ENCODE peak calls at places on chromosome 14, in six cellular contexts. P is IMR-90, S is mesenchymal stem cell, T is neuronal stem cell, C is mesendoderm, Y is H1. Z is an unnamed sample.

GRCh38 chr14:95683793-95684192 is 2.4 kb upstream of the TCL1B start:
- DNase-seq in P (no peak), S (no peak), T (no peak), C (peak; percentile 82), Y (no peak), Z (no peak)

GRCh38 chr14:95157987-95158712 is 821 bp upstream of the DICER1 start:
- DNase-seq in P (no peak), S (no peak), T (no peak), C (peak; percentile 53), Y (no peak), Z (no peak)

GRCh38 chr14:94945615-94946014 is 175.7 kb upstream of the GSC start:
- DNase-seq in P (no peak), S (no peak), T (no peak), C (no peak), Y (no peak), Z (no peak)

GRCh38 chr14:71701990-71702389 is 230.2 kb upstream of the RGS6 start:
- DNase-seq in P (peak; percentile 89), S (peak; percentile 73), T (no peak), C (no peak), Y (no peak), Z (peak; percentile 89)

GRCh38 chr14:106187176-106187670 is 660.8 kb downstream of the TMEM121 start:
- DNase-seq in P (no peak), S (no peak), T (no peak), C (no peak), Y (no peak), Z (no peak)

GRCh38 chr14:93036652-93037341 is 78.9 kb downstream of the ITPK1 start:
- DNase-seq in P (no peak), S (no peak), T (peak; percentile 66), C (no peak), Y (no peak), Z (no peak)

GRCh38 chr14:67580336-67581230 is 19.5 kb downstream of the PIGH start:
- DNase-seq in P (no peak), S (no peak), T (no peak), C (no peak), Y (no peak), Z (no peak)

GRCh38 chr14:24234095-24235020 is 1.6 kb downstream of the GMPR2 start:
- DNase-seq in P (no peak), S (no peak), T (no peak), C (no peak), Y (no peak), Z (no peak)

GRCh38 chr14:104460920-104461651 is 118.5 kb upstream of the C14orf180 start:
- DNase-seq in P (no peak), S (no peak), T (peak; percentile 48), C (peak; percentile 24), Y (no peak), Z (no peak)
- H3K4me3 ChIP-seq in P (no peak overlapping the region), S (no peak overlapping the region), T (no peak overlapping the region), C (no peak overlapping the region), Y (no peak overlapping the region), Z (no peak overlapping the region)

GRCh38 chr14:22417914-22418313 is 171.1 kb downstream of the DAD1 start:
- DNase-seq in P (no peak), S (no peak), T (no peak), C (no peak), Y (no peak), Z (no peak)
- H2AK5ac ChIP-seq in P (no peak overlapping the region), S (no peak overlapping the region), T (no peak overlapping the region), C (no peak overlapping the region), Y (no peak overlapping the region), Z (no peak overlapping the region)

GRCh38 chr14:102547067-102547466 is 37.5 kb upstream of the ANKRD9 start:
- DNase-seq in P (no peak), S (no peak), T (no peak), C (no peak), Y (no peak), Z (no peak)

GRCh38 chr14:102541771-102542170 is 32.2 kb upstream of the ANKRD9 start:
- DNase-seq in P (no peak), S (no peak), T (no peak), C (peak; percentile 65), Y (no peak), Z (no peak)

GRCh38 chr14:102544745-102545460 is 35.3 kb upstream of the ANKRD9 start:
- DNase-seq in P (no peak), S (no peak), T (no peak), C (no peak), Y (no peak), Z (peak; percentile 22)

GRCh38 chr14:102545461-102546265 is 36.1 kb upstream of the ANKRD9 start:
- DNase-seq in P (peak; percentile 17), S (peak; percentile 33), T (no peak), C (peak; percentile 83), Y (no peak), Z (peak; percentile 44)

DNA sequence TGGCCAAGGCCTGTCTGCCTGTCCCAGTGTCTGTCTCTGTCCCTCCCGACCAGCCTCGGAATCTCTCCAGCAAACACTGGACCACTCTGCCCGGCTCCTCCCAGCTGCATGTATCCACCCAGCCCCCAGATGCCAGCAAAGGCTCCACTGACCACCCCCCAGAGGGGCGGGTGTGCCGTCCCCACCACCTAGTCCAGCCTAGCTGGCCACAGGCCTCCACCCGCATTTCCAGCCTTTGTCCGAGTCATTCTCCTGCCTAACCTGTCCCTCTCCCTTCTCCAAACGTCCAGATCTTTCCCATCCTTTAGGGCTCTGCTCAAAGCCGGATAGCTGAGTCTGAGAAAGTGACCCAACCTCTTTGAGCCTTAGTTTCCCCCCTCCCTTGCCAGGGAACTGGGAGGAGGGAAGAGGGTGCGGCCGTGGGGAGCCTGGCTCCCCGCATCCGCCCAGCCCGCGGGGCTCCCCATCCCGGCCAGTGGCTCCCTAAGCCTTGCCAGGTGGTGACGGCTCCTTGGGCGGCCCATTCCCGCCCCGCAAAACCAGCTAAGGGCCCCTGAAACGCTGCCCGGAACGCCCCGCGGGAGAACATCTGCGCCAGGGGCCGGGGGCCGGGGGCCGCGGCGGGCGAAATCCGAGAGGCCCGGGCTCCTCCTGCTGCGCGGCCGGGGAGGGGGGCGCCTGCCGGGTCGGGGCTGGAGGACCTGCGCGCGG is 34.6 kb upstream of the ANKRD9 start:
- DNase-seq in P (no peak), S (no peak), T (no peak), C (peak; percentile 48), Y (no peak), Z (peak; percentile 84)
- H3K4me3 ChIP-seq in P (no peak overlapping the region), S (no peak overlapping the region), T (no peak overlapping the region), C (no peak overlapping the region), Y (peak overlapping the region; percentile 18), Z (no peak overlapping the region)

DNA sequence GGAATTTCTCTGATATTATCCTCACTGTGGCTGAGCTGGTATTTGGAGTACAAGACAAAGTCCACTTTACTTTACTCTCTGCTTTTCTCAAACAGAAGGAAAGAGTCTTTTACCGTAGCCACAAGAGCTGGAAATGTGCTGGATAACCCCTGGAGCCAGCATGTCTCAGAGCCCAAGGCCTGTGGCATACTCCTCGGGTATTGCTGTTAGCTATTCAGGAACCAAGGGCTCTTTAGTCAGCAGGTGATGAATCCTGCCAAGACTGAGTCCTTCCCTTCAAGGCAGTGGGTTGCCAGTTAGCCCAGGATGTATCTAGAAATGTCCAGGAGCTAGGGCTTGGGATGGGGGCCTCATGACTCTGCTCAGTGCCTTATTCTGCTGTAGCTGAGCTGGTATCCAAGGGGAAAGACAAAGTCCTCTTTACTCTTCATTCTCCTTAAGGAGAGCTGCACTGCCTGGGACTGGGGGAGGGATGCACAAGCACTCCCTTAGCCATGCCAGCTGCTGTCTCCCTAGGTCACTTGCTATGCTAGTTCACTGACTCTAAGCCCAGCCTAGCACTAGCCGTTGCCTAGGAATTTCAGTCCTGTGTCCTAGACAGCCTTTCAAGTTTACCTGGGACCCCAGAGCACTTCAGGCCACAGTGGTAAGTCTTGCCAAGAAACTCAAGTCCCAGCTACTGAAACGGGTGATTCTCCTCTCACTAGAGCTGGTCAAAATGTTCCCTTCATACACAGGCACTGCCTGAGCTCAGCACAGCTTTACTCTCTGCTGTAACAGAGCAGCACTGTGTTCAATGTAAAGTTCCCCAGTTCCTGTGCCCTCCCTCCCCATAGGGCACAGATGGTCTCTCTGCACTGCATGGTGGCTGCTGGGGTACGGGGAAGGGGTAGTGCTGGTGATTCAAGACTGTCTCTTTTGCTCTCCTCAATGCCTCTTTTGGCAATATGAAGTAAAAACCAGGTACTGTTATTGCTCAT is 136.4 kb downstream of the SLC35F4 start:
- DNase-seq in P (no peak), S (no peak), T (no peak), C (no peak), Y (no peak), Z (no peak)
- H2AK5ac ChIP-seq in P (no peak overlapping the region), S (peak overlapping the region; percentile 64), T (no peak overlapping the region), C (no peak overlapping the region), Y (no peak overlapping the region), Z (no peak overlapping the region)

GRCh38 chr14:77709412-77709811 is 1.5 kb downstream of the SLIRP start:
- DNase-seq in P (no peak), S (no peak), T (no peak), C (no peak), Y (no peak), Z (no peak)
- H3K4me3 ChIP-seq in P (no peak overlapping the region), S (no peak overlapping the region), T (peak overlapping the region; percentile 97), C (peak overlapping the region; percentile 100), Y (peak overlapping the region; percentile 98), Z (no peak overlapping the region)

GRCh38 chr14:81313200-81313599 is 86.9 kb downstream of the STON2 start:
- DNase-seq in P (no peak), S (no peak), T (no peak), C (no peak), Y (no peak), Z (peak; percentile 10)

GRCh38 chr14:81312289-81312876 is 87.7 kb downstream of the STON2 start:
- DNase-seq in P (no peak), S (no peak), T (no peak), C (peak; percentile 75), Y (no peak), Z (peak; percentile 33)

GRCh38 chr14:81315344-81315743 is 84.8 kb downstream of the STON2 start:
- DNase-seq in P (no peak), S (no peak), T (peak; percentile 57), C (peak; percentile 97), Y (peak; percentile 31), Z (no peak)

GRCh38 chr14:81313775-81314429 is 86.2 kb downstream of the STON2 start:
- DNase-seq in P (no peak), S (no peak), T (no peak), C (no peak), Y (no peak), Z (no peak)

DNA sequence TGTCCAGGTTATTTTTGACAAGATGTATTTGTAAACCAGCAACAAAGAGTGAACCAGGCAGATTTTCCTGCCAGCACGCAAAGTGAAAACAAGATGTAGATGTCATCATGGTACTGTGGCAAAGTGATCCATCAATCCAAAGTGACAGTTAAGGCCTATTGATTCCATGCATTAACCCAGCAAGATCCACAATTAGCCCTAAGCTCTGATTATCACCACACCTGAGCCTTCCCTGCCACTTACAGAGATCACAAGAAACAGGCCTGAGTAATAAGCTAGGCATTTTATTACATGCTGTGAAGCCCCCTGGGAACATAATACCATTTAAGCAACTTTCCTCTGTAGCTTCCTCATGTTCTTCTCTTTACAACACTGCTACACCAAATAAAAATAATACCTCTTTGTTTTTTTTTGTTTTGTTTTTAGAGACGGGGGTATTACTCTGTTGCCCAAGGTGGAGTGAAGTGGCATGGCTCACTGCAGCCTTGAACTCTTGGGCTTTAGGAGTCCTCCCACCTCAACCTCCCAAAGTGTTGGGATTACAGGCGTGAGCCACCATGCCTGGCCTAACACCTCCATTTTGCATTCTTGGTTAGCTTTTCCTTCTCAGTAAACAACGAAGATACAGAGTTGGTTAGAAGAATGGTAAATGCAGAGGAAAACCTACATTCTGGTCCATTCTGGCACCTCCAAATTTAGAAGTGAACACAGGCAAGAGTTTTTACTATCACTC is 85.5 kb downstream of the STON2 start:
- DNase-seq in P (no peak), S (no peak), T (no peak), C (peak; percentile 85), Y (no peak), Z (no peak)
- H2AK5ac ChIP-seq in P (no peak overlapping the region), S (no peak overlapping the region), T (no peak overlapping the region), C (no peak overlapping the region), Y (peak overlapping the region; percentile 78), Z (no peak overlapping the region)

Z was measured in trophoblast cell.